ENCODE peak calls at places on chromosome 7, in nine cellular contexts. Q is PC-9, G is osteoblast, M is hepatocyte, V is mammary epithelial cell, E is SK-N-SH, B is neural progenitor cell, Z is MM.1S, H is DND-41. U is an unnamed sample.

GRCh38 chr7:80231719-80232118 is 97.1 kb downstream of the GNAI1 start:
- DNase-seq in Q (no peak), G (peak; percentile 73), M (no peak), V (peak; percentile 84), E (no peak), B (no peak), Z (peak; percentile 18), H (no peak), U (peak; percentile 48)

GRCh38 chr7:113109718-113110117 is 8.6 kb downstream of the SMIM30 start:
- DNase-seq in Q (no peak), G (no peak), M (no peak), V (no peak), E (no peak), B (no peak), Z (no peak), H (no peak), U (no peak)

GRCh38 chr7:12719141-12719919 is 31.9 kb downstream of the ARL4A start:
- DNase-seq in Q (no peak), G (peak; percentile 71), M (no peak), V (peak; percentile 78), E (no peak), B (no peak), Z (no peak), H (no peak), U (peak; percentile 86)

GRCh38 chr7:33816106-33816505 is 89.2 kb upstream of the BMPER start:
- DNase-seq in Q (no peak), G (no peak), M (no peak), V (no peak), E (no peak), B (no peak), Z (peak; percentile 20), H (no peak), U (no peak)

GRCh38 chr7:53350241-53350640 is 314.8 kb downstream of the POM121L12 start:
- DNase-seq in Q (peak; percentile 45), G (no peak), M (peak; percentile 50), V (no peak), E (peak; percentile 38), B (peak; percentile 74), Z (peak; percentile 19), H (peak; percentile 7), U (no peak)

GRCh38 chr7:22588396-22588795 is 88.4 kb upstream of the STEAP1B start:
- DNase-seq in Q (no peak), G (no peak), M (no peak), V (no peak), E (no peak), B (no peak), Z (no peak), H (no peak), U (no peak)

GRCh38 chr7:98569606-98570337 is 47.3 kb upstream of the NPTX2 start:
- DNase-seq in Q (no peak), G (no peak), M (no peak), V (no peak), E (no peak), B (no peak), Z (no peak), H (no peak), U (no peak)

GRCh38 chr7:49530481-49530880 is 243.0 kb upstream of the VWC2 start:
- DNase-seq in Q (no peak), G (no peak), M (no peak), V (no peak), E (no peak), B (no peak), Z (no peak), H (no peak), U (no peak)

GRCh38 chr7:121158665-121159064 is 170.1 kb upstream of the WNT16 start:
- DNase-seq in Q (no peak), G (no peak), M (no peak), V (no peak), E (no peak), B (no peak), Z (no peak), H (no peak), U (no peak)

GRCh38 chr7:98754041-98754479 is 115.8 kb downstream of the TMEM130 start:
- DNase-seq in Q (no peak), G (no peak), M (peak; percentile 34), V (no peak), E (peak; percentile 65), B (peak; percentile 70), Z (no peak), H (peak; percentile 13), U (peak; percentile 48)

GRCh38 chr7:151455690-151456089 is 15.7 kb upstream of the CRYGN start:
- DNase-seq in Q (no peak), G (no peak), M (no peak), V (no peak), E (no peak), B (no peak), Z (no peak), H (no peak), U (no peak)

GRCh38 chr7:70030745-70031144 is 432.5 kb downstream of the AUTS2 start:
- DNase-seq in Q (no peak), G (no peak), M (no peak), V (no peak), E (no peak), B (no peak), Z (no peak), H (no peak), U (no peak)

GRCh38 chr7:148356303-148356702 is 234.3 kb upstream of the C7orf33 start:
- DNase-seq in Q (no peak), G (no peak), M (no peak), V (no peak), E (no peak), B (no peak), Z (no peak), H (no peak), U (no peak)

GRCh38 chr7:130079846-130080394 is 9.6 kb downstream of the KLHDC10 start:
- DNase-seq in Q (no peak), G (no peak), M (no peak), V (no peak), E (no peak), B (no peak), Z (no peak), H (no peak), U (no peak)

GRCh38 chr7:132965951-132966350 is 115.9 kb downstream of the CHCHD3 start:
- DNase-seq in Q (no peak), G (no peak), M (no peak), V (no peak), E (no peak), B (no peak), Z (no peak), H (no peak), U (no peak)

GRCh38 chr7:41679566-41679965 is 23.3 kb downstream of the INHBA start:
- DNase-seq in Q (no peak), G (peak; percentile 45), M (no peak), V (no peak), E (no peak), B (no peak), Z (no peak), H (no peak), U (no peak)

GRCh38 chr7:115363916-115364315 is 442.0 kb downstream of the MDFIC start:
- DNase-seq in Q (no peak), G (no peak), M (no peak), V (no peak), E (no peak), B (no peak), Z (no peak), H (no peak), U (no peak)

GRCh38 chr7:31478018-31478417 is 35.9 kb upstream of the ITPRID1 start:
- DNase-seq in Q (no peak), G (no peak), M (no peak), V (no peak), E (no peak), B (no peak), Z (no peak), H (no peak), U (no peak)
- H3K4me2 ChIP-seq in Q (no peak overlapping the region), G (no peak overlapping the region), M (no peak overlapping the region), V (no peak overlapping the region), E (no peak overlapping the region), B (no peak overlapping the region), Z (peak overlapping the region; percentile 40), H (no peak overlapping the region), U (no peak overlapping the region)

GRCh38 chr7:74306737-74307469 is 17.7 kb downstream of the CLIP2 start:
- DNase-seq in Q (no peak), G (peak; percentile 96), M (no peak), V (peak; percentile 75), E (peak; percentile 64), B (peak; percentile 50), Z (no peak), H (no peak), U (peak; percentile 64)

GRCh38 chr7:74307738-74308505 is 18.7 kb downstream of the CLIP2 start:
- DNase-seq in Q (no peak), G (peak; percentile 53), M (no peak), V (no peak), E (peak; percentile 28), B (no peak), Z (no peak), H (no peak), U (no peak)

GRCh38 chr7:74302745-74303221 is 13.6 kb downstream of the CLIP2 start:
- DNase-seq in Q (peak; percentile 71), G (peak; percentile 79), M (no peak), V (no peak), E (peak; percentile 64), B (no peak), Z (no peak), H (no peak), U (peak; percentile 36)

GRCh38 chr7:74304550-74304949 is 15.3 kb downstream of the CLIP2 start:
- DNase-seq in Q (no peak), G (peak; percentile 5), M (no peak), V (no peak), E (no peak), B (no peak), Z (no peak), H (no peak), U (no peak)

GRCh38 chr7:74305987-74306736 is 17.0 kb downstream of the CLIP2 start:
- DNase-seq in Q (no peak), G (peak; percentile 77), M (no peak), V (no peak), E (peak; percentile 48), B (no peak), Z (no peak), H (no peak), U (no peak)
- H3K4me2 ChIP-seq in Q (no peak overlapping the region), G (peak overlapping the region; percentile 72), M (no peak overlapping the region), V (peak overlapping the region; percentile 63), E (peak overlapping the region; percentile 68), B (no peak overlapping the region), Z (no peak overlapping the region), H (no peak overlapping the region), U (peak overlapping the region; percentile 44)

DNA sequence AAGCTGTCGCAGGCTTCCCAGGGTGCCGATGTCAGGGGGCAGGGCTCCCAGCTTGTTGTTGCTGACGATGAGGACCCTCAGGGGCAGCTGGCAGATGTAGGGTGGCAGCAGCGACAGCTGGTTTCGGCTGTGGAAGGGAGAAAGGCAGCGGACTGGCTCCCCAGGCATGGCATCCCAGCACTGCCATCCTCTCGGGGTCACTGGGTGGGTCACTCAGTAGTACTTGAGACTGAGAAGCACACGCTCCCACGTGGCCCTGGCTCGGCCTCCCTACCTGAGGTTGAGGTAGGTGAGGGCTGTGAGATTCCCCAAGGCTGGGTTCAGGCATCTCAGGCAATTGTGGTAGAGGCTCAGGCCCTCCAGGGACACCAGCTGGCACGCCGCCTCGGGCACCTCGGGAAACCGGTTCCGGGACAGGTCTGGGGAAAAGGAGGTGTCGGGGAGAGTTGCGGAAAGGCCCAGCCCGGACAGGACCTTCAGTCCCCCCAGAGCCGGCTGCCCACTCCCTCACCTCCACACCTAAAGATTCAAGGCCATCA is 3.8 kb downstream of the LRCH4 start:
- DNase-seq in Q (peak; percentile 95), G (peak; percentile 48), M (no peak), V (no peak), E (no peak), B (no peak), Z (no peak), H (no peak), U (no peak)
- H3K4me2 ChIP-seq in Q (peak overlapping the region; percentile 85), G (no peak overlapping the region), M (no peak overlapping the region), V (no peak overlapping the region), E (no peak overlapping the region), B (no peak overlapping the region), Z (no peak overlapping the region), H (peak overlapping the region; percentile 89), U (no peak overlapping the region)

GRCh38 chr7:55481126-55481525 is 91.2 kb downstream of the VOPP1 start:
- DNase-seq in Q (no peak), G (peak; percentile 39), M (no peak), V (no peak), E (no peak), B (no peak), Z (no peak), H (no peak), U (no peak)
- H3K4me2 ChIP-seq in Q (no peak overlapping the region), G (no peak overlapping the region), M (no peak overlapping the region), V (no peak overlapping the region), E (no peak overlapping the region), B (no peak overlapping the region), Z (no peak overlapping the region), H (no peak overlapping the region), U (no peak overlapping the region)

U was measured in fibroblast of lung.